ENCODE peak calls at places on chromosomes 2 and 18, in nine cellular contexts. K is iPS-NIHi11; V is T1000; M is germinal center; Y is stimulated activated CD4-positive, alpha-beta T cell treated with anti-CD3 and anti-CD28 coated beads, Interleukin-1b, Interleukin-23, amount 100 ng/mL, for 4 hours; A is stimulated activated CD8-positive, alpha-beta memory T cell treated with anti-CD3 and anti-CD28 coated beads, Interleukin-4, amount 100 ng/mL, for 1 hour; Q is GF-D8; G is activated effector memory CD4-positive, alpha-beta T cell treated with anti-CD3 and anti-CD28 coated beads, Interleukin-2, amount 50 U/mL, for 16 hours; X is activated CD4-positive, alpha-beta T cell treated with anti-CD3 and anti-CD28 coated beads, Interleukin-2, amount 10 ng/mL, durations not matched to agents 7 days and 5 days. W is an unnamed sample.

GRCh38 chr2:203891474-203891873 is 23.9 kb downstream of the CTLA4 start:
- DNase-seq in K (no peak), V (no peak), M (no peak), Y (no peak), A (no peak), Q (no peak), G (no peak), X (peak; percentile 42), W (no peak)

GRCh38 chr2:230134496-230135073 is 65.9 kb upstream of the SLC16A14 start:
- DNase-seq in K (no peak), V (no peak), M (no peak), Y (no peak), A (no peak), Q (peak; percentile 99), G (no peak), X (no peak), W (peak; percentile 74)

GRCh38 chr2:225788571-225788970 is 389.1 kb downstream of the NYAP2 start:
- DNase-seq in K (no peak), V (no peak), M (no peak), Y (no peak), A (no peak), Q (no peak), G (no peak), X (no peak), W (no peak)

GRCh38 chr2:101823347-101823791 is 125.9 kb downstream of the MAP4K4 start:
- DNase-seq in K (peak; percentile 53), V (peak; percentile 35), M (peak; percentile 31), Y (peak; percentile 64), A (peak; percentile 17), Q (no peak), G (peak; percentile 85), X (peak; percentile 78), W (peak; percentile 66)

GRCh38 chr2:32039447-32040219 is at the start of gene DPY30:
- DNase-seq in K (peak; percentile 92), V (peak; percentile 82), M (peak; percentile 88), Y (peak; percentile 82), A (peak; percentile 69), Q (peak; percentile 80), G (peak; percentile 96), X (peak; percentile 92), W (peak; percentile 93)

GRCh38 chr2:88114821-88115220 is 13.0 kb downstream of the FABP1 start:
- DNase-seq in K (no peak), V (no peak), M (no peak), Y (no peak), A (no peak), Q (no peak), G (no peak), X (no peak), W (no peak)

GRCh38 chr2:206164261-206164862 is 4.7 kb downstream of the EEF1B2 start:
- DNase-seq in K (peak; percentile 24), V (peak; percentile 12), M (peak; percentile 10), Y (peak; percentile 25), A (no peak), Q (no peak), G (no peak), X (peak; percentile 37), W (peak; percentile 46)

GRCh38 chr2:149799296-149799695 is 211.7 kb upstream of the MMADHC start:
- DNase-seq in K (no peak), V (no peak), M (no peak), Y (no peak), A (no peak), Q (no peak), G (no peak), X (no peak), W (no peak)

GRCh38 chr2:174717273-174717672 is 47.0 kb downstream of the CHRNA1 start:
- DNase-seq in K (no peak), V (no peak), M (no peak), Y (no peak), A (no peak), Q (no peak), G (no peak), X (peak; percentile 51), W (peak; percentile 51)

GRCh38 chr2:238942941-238943715 is 95.2 kb downstream of the TWIST2 start:
- DNase-seq in K (no peak), V (no peak), M (no peak), Y (no peak), A (no peak), Q (no peak), G (no peak), X (no peak), W (no peak)

GRCh38 chr18:23619388-23619873 is 33.1 kb upstream of the NPC1 start:
- DNase-seq in K (no peak), V (no peak), M (no peak), Y (no peak), A (no peak), Q (no peak), G (no peak), X (no peak), W (no peak)

GRCh38 chr2:55923978-55924325 is 370 bp upstream of the EFEMP1 start:
- DNase-seq in K (no peak), V (no peak), M (no peak), Y (no peak), A (no peak), Q (no peak), G (no peak), X (no peak), W (no peak)

GRCh38 chr2:120395686-120396518 is 50.0 kb downstream of the INHBB start:
- DNase-seq in K (peak; percentile 82), V (no peak), M (no peak), Y (no peak), A (no peak), Q (no peak), G (no peak), X (no peak), W (no peak)

GRCh38 chr2:201546576-201546975 is 95.0 kb downstream of the STRADB start:
- DNase-seq in K (no peak), V (no peak), M (no peak), Y (no peak), A (no peak), Q (no peak), G (no peak), X (no peak), W (no peak)

GRCh38 chr2:192148241-192148619 is 46.5 kb downstream of the TMEFF2 start:
- DNase-seq in K (no peak), V (no peak), M (no peak), Y (no peak), A (no peak), Q (no peak), G (no peak), X (no peak), W (no peak)

GRCh38 chr2:1789610-1790009 is 45.3 kb upstream of the PXDN start:
- DNase-seq in K (no peak), V (no peak), M (no peak), Y (no peak), A (no peak), Q (no peak), G (peak; percentile 30), X (no peak), W (no peak)

W was measured in KBM-7.